ENCODE peak calls at places on chromosomes 16 and 17, in five cellular contexts. One of them, this sample, is unnamed.

GRCh38 chr17:42248351-42249179 is 27.6 kb downstream of the STAT5B start:
- DNase-seq in uterus: peak
- DNase-seq in glutamatergic neuron: peak
- DNase-seq in cardiac fibroblast: peak
- DNase-seq in left ventricle myocardium inferior: peak
- DNase-seq in this sample: peak

GRCh38 chr16:57807252-57807967 is 5.1 kb upstream of the KIFC3 start:
- DNase-seq in uterus: no peak
- DNase-seq in glutamatergic neuron: no peak
- DNase-seq in cardiac fibroblast: no peak
- DNase-seq in left ventricle myocardium inferior: no peak
- DNase-seq in this sample: no peak

GRCh38 chr17:16987001-16987829 is 15.3 kb upstream of the TNFRSF13B start:
- DNase-seq in glutamatergic neuron: no peak
- DNase-seq in left ventricle myocardium inferior: no peak
- DNase-seq in cardiac fibroblast: no peak
- DNase-seq in uterus: no peak
- DNase-seq in this sample: no peak

GRCh38 chr16:86953631-86954465 is 363.3 kb downstream of the C16orf95 start:
- DNase-seq in left ventricle myocardium inferior: no peak
- DNase-seq in cardiac fibroblast: no peak
- DNase-seq in uterus: no peak
- DNase-seq in glutamatergic neuron: no peak
- DNase-seq in this sample: peak

GRCh38 chr16:82960923-82961322 is 334.2 kb downstream of the CDH13 start:
- DNase-seq in glutamatergic neuron: no peak
- DNase-seq in left ventricle myocardium inferior: no peak
- DNase-seq in uterus: no peak
- DNase-seq in cardiac fibroblast: no peak
- DNase-seq in this sample: no peak

GRCh38 chr16:56965149-56965938 is 3.6 kb downstream of the CETP start:
- DNase-seq in left ventricle myocardium inferior: no peak
- DNase-seq in uterus: no peak
- DNase-seq in cardiac fibroblast: peak
- DNase-seq in glutamatergic neuron: no peak
- DNase-seq in this sample: no peak

GRCh38 chr17:74524751-74525725 is 6.2 kb downstream of the CD300LB start:
- DNase-seq in left ventricle myocardium inferior: no peak
- DNase-seq in cardiac fibroblast: no peak
- DNase-seq in glutamatergic neuron: no peak
- DNase-seq in uterus: no peak
- DNase-seq in this sample: no peak

GRCh38 chr17:12041316-12041715 is 20.6 kb downstream of the MAP2K4 start:
- DNase-seq in left ventricle myocardium inferior: no peak
- DNase-seq in uterus: no peak
- DNase-seq in glutamatergic neuron: no peak
- DNase-seq in cardiac fibroblast: peak
- DNase-seq in this sample: no peak

GRCh38 chr17:66268247-66268927 is 34.0 kb upstream of the PRKCA start:
- DNase-seq in cardiac fibroblast: peak
- DNase-seq in left ventricle myocardium inferior: no peak
- DNase-seq in glutamatergic neuron: no peak
- DNase-seq in uterus: no peak
- DNase-seq in this sample: no peak

GRCh38 chr16:23408242-23409201 is 44.5 kb downstream of the COG7 start:
- DNase-seq in left ventricle myocardium inferior: peak
- DNase-seq in glutamatergic neuron: peak
- DNase-seq in cardiac fibroblast: peak
- DNase-seq in uterus: no peak
- DNase-seq in this sample: peak

GRCh38 chr17:19003966-19004600 is 481 bp downstream of the FAM83G start:
- DNase-seq in uterus: peak
- DNase-seq in glutamatergic neuron: no peak
- DNase-seq in cardiac fibroblast: peak
- DNase-seq in left ventricle myocardium inferior: no peak
- DNase-seq in this sample: peak

GRCh38 chr16:81817789-81818304 is 38.8 kb downstream of the PLCG2 start:
- DNase-seq in cardiac fibroblast: no peak
- DNase-seq in glutamatergic neuron: no peak
- DNase-seq in uterus: no peak
- DNase-seq in left ventricle myocardium inferior: no peak
- DNase-seq in this sample: no peak

GRCh38 chr16:23082161-23082788 is 67.0 kb downstream of the USP31 start:
- DNase-seq in glutamatergic neuron: no peak
- DNase-seq in left ventricle myocardium inferior: no peak
- DNase-seq in cardiac fibroblast: peak
- DNase-seq in uterus: no peak
- DNase-seq in this sample: no peak

GRCh38 chr16:82735696-82736095 is 108.9 kb downstream of the CDH13 start:
- DNase-seq in glutamatergic neuron: no peak
- DNase-seq in left ventricle myocardium inferior: no peak
- DNase-seq in uterus: no peak
- DNase-seq in cardiac fibroblast: no peak
- DNase-seq in this sample: no peak

GRCh38 chr16:30526137-30526822 is at the start of gene ZNF768:
- DNase-seq in uterus: peak
- DNase-seq in left ventricle myocardium inferior: peak
- DNase-seq in glutamatergic neuron: peak
- DNase-seq in cardiac fibroblast: peak
- DNase-seq in this sample: peak

GRCh38 chr17:17836818-17837379 is at the start of gene SREBF1:
- DNase-seq in uterus: peak
- DNase-seq in glutamatergic neuron: peak
- DNase-seq in cardiac fibroblast: peak
- DNase-seq in left ventricle myocardium inferior: peak
- DNase-seq in this sample: peak

GRCh38 chr17:44751806-44752205 is 7.0 kb upstream of the ADAM11 start:
- DNase-seq in glutamatergic neuron: no peak
- DNase-seq in cardiac fibroblast: no peak
- DNase-seq in uterus: no peak
- DNase-seq in left ventricle myocardium inferior: no peak
- DNase-seq in this sample: no peak

GRCh38 chr16:75789237-75789636 is 62.9 kb upstream of the CPHXL start:
- DNase-seq in uterus: no peak
- DNase-seq in glutamatergic neuron: no peak
- DNase-seq in left ventricle myocardium inferior: no peak
- DNase-seq in cardiac fibroblast: peak
- DNase-seq in this sample: peak

GRCh38 chr16:2919511-2920255 is 8.0 kb downstream of the FLYWCH1 start:
- DNase-seq in left ventricle myocardium inferior: no peak
- DNase-seq in uterus: peak
- DNase-seq in glutamatergic neuron: peak
- DNase-seq in cardiac fibroblast: peak
- DNase-seq in this sample: peak

GRCh38 chr16:15881794-15882379 is 6.5 kb downstream of the CEP20 start:
- DNase-seq in cardiac fibroblast: no peak
- DNase-seq in uterus: no peak
- DNase-seq in glutamatergic neuron: no peak
- DNase-seq in left ventricle myocardium inferior: no peak
- DNase-seq in this sample: no peak

GRCh38 chr17:5781236-5781927 is 197.1 kb upstream of the NLRP1 start:
- DNase-seq in glutamatergic neuron: no peak
- DNase-seq in cardiac fibroblast: no peak
- DNase-seq in uterus: no peak
- DNase-seq in left ventricle myocardium inferior: no peak
- DNase-seq in this sample: no peak

GRCh38 chr17:41186872-41187271 is 2.2 kb upstream of the KRTAP4-1 start:
- DNase-seq in left ventricle myocardium inferior: no peak
- DNase-seq in cardiac fibroblast: no peak
- DNase-seq in uterus: no peak
- DNase-seq in glutamatergic neuron: no peak
- DNase-seq in this sample: no peak

GRCh38 chr16:81446318-81447275 is 2.0 kb downstream of the CMIP start:
- DNase-seq in uterus: no peak
- DNase-seq in left ventricle myocardium inferior: no peak
- DNase-seq in glutamatergic neuron: no peak
- DNase-seq in cardiac fibroblast: peak
- DNase-seq in this sample: peak

GRCh38 chr16:19882186-19882585 is 2.5 kb downstream of the GPRC5B start:
- DNase-seq in glutamatergic neuron: no peak
- DNase-seq in cardiac fibroblast: no peak
- DNase-seq in uterus: no peak
- DNase-seq in left ventricle myocardium inferior: no peak
- DNase-seq in this sample: peak

GRCh38 chr16:19963306-19963705 is 78.7 kb upstream of the GPRC5B start:
- DNase-seq in glutamatergic neuron: no peak
- DNase-seq in cardiac fibroblast: no peak
- DNase-seq in left ventricle myocardium inferior: peak
- DNase-seq in uterus: no peak
- DNase-seq in this sample: no peak

GRCh38 chr17:62778990-62779681 is 29.0 kb downstream of the MARCHF10 start:
- DNase-seq in uterus: peak
- DNase-seq in cardiac fibroblast: peak
- DNase-seq in glutamatergic neuron: no peak
- DNase-seq in left ventricle myocardium inferior: no peak
- DNase-seq in this sample: no peak

GRCh38 chr17:37516131-37516561 is 26.5 kb downstream of the DUSP14 start:
- DNase-seq in left ventricle myocardium inferior: no peak
- DNase-seq in glutamatergic neuron: no peak
- DNase-seq in uterus: no peak
- DNase-seq in cardiac fibroblast: no peak
- DNase-seq in this sample: no peak

GRCh38 chr17:37510056-37510455 is 20.4 kb downstream of the DUSP14 start:
- DNase-seq in uterus: no peak
- DNase-seq in left ventricle myocardium inferior: no peak
- DNase-seq in glutamatergic neuron: no peak
- DNase-seq in cardiac fibroblast: no peak
- DNase-seq in this sample: no peak

GRCh38 chr17:37518816-37519215 is 29.1 kb downstream of the DUSP14 start:
- DNase-seq in left ventricle myocardium inferior: no peak
- DNase-seq in uterus: no peak
- DNase-seq in glutamatergic neuron: no peak
- DNase-seq in cardiac fibroblast: no peak
- DNase-seq in this sample: no peak

GRCh38 chr17:37512442-37513070 is 22.9 kb downstream of the DUSP14 start:
- DNase-seq in uterus: no peak
- DNase-seq in cardiac fibroblast: no peak
- DNase-seq in glutamatergic neuron: peak
- DNase-seq in left ventricle myocardium inferior: no peak
- DNase-seq in this sample: peak

DNA sequence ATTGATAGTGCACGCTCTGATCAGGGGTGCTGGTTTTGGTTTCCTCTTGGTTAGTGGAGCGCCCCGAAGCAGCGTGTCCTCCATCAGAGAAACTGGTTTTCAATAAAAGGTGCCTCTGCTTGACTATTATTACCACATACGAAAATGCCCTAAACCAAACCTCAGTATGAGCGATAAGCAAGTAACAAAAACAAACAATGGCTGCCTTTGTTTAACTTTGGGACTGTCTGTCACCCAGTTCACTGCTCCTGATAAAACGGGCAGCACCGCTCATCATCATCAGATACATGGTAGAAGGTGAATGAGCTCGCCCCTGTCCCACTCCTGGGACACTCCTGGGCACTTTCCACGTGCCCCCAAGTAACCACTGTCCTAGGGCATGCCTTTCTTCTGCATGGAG is 24.0 kb downstream of the DUSP14 start:
- DNase-seq in glutamatergic neuron: no peak
- DNase-seq in cardiac fibroblast: no peak
- DNase-seq in left ventricle myocardium inferior: no peak
- DNase-seq in uterus: no peak
- DNase-seq in this sample: no peak
- TF ChIP-seq CTCF in glutamatergic neuron: no peak
- TF ChIP-seq CTCF in cardiac fibroblast: no peak
- TF ChIP-seq CTCF in left ventricle myocardium inferior: no peak
- TF ChIP-seq CTCF in uterus: no peak
- TF ChIP-seq CTCF in this sample: no peak

GRCh38 chr16:80369559-80369958 is 171.2 kb upstream of the DYNLRB2 start:
- DNase-seq in left ventricle myocardium inferior: no peak
- DNase-seq in uterus: peak
- DNase-seq in cardiac fibroblast: peak
- DNase-seq in glutamatergic neuron: peak
- DNase-seq in this sample: peak
- TF ChIP-seq CTCF in left ventricle myocardium inferior: peak
- TF ChIP-seq CTCF in uterus: peak
- TF ChIP-seq CTCF in cardiac fibroblast: peak
- TF ChIP-seq CTCF in glutamatergic neuron: peak
- TF ChIP-seq CTCF in this sample: peak

GRCh38 chr16:63461248-63461841 is 1425.1 kb upstream of the CDH8 start:
- DNase-seq in cardiac fibroblast: peak
- DNase-seq in uterus: no peak
- DNase-seq in left ventricle myocardium inferior: no peak
- DNase-seq in glutamatergic neuron: peak
- DNase-seq in this sample: peak
- TF ChIP-seq CTCF in cardiac fibroblast: peak
- TF ChIP-seq CTCF in uterus: peak
- TF ChIP-seq CTCF in left ventricle myocardium inferior: peak
- TF ChIP-seq CTCF in glutamatergic neuron: peak
- TF ChIP-seq CTCF in this sample: peak

DNA sequence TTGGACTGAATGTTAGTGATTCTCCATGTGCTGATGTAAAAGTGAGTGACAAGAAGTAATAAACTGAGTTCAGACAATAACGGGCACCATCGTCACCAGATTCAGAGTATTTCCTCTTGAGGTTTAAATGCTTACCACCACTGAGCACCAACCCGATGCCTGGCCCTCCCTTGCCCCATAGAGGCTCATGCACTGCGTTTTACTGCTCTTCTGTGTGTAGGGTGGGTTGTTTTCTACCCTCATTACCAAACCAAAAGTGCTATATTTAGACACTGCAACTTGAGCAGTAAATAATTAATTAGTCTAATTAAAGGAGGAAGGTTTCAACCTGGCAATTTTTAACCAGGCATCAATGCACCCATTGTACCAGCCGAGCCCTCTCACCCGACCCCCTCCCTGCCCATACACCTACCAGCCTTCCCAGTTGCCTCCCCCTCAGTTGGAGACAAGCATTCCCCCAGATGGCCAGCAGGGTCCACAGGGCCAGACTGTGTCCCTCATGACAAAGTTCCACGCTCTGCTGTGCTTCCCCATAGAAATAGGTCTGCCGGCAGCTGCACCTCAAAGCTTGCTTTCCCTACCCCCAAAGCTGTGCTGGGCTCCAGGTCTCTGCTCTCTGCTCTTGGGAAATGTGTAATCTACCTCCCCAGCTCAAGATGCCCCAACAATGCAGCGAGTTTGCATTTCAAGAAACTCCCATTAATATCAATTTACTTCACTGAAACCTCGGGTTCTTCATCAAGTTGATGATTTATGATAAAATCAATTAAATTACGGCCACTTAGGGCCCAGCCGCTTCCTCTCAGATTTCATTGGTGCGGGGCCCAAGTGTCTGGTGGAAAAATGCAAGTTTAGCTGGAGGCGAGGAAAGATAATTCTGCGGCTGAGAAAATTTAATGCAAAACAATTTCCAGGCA is 16.0 kb downstream of the HOXB4 start:
- DNase-seq in uterus: no peak
- DNase-seq in glutamatergic neuron: no peak
- DNase-seq in cardiac fibroblast: no peak
- DNase-seq in left ventricle myocardium inferior: no peak
- DNase-seq in this sample: no peak
- TF ChIP-seq CTCF in uterus: no peak
- TF ChIP-seq CTCF in glutamatergic neuron: peak
- TF ChIP-seq CTCF in cardiac fibroblast: peak
- TF ChIP-seq CTCF in left ventricle myocardium inferior: peak
- TF ChIP-seq CTCF in this sample: no peak